ENCODE peak calls at places on chromosomes 1 and 21, in six cellular contexts. M is SK-N-SH, L is K562, V is H1, P is GM12878, U is HepG2. C is an unnamed sample.
A peak's percentile ranks its signal among the peaks of the same experiment; 100 is the strongest.

GRCh38 chr21:31397939-31398338 is 53.9 kb upstream of the TIAM1 start:
- DNase-seq in M (peak; percentile 46), L (no peak), V (no peak), P (no peak), U (no peak), C (no peak)

GRCh38 chr1:20533635-20534034 is 18.7 kb upstream of the FAM43B start:
- DNase-seq in M (no peak), L (no peak), V (no peak), P (no peak), U (no peak), C (no peak)

GRCh38 chr21:46354518-46354917 is 30.6 kb downstream of the PCNT start:
- DNase-seq in M (no peak), L (no peak), V (no peak), P (no peak), U (no peak), C (no peak)

GRCh38 chr1:61013189-61013952 is 69.0 kb upstream of the NFIA start:
- DNase-seq in M (peak; percentile 49), L (peak; percentile 79), V (peak; percentile 41), P (no peak), U (no peak), C (no peak)

GRCh38 chr1:82485591-82486369 is 685.0 kb downstream of the ADGRL2 start:
- DNase-seq in M (no peak), L (no peak), V (peak; percentile 48), P (no peak), U (no peak), C (no peak)

GRCh38 chr1:24696756-24697330 is 48.4 kb upstream of the CLIC4 start:
- DNase-seq in M (no peak), L (no peak), V (no peak), P (no peak), U (no peak), C (no peak)

GRCh38 chr1:31258581-31258980 is 18.9 kb upstream of the NKAIN1 start:
- DNase-seq in M (no peak), L (no peak), V (no peak), P (no peak), U (no peak), C (no peak)

GRCh38 chr1:57724535-57724934 is 300.7 kb upstream of the DAB1 start:
- DNase-seq in M (no peak), L (no peak), V (no peak), P (no peak), U (no peak), C (no peak)

GRCh38 chr1:8303141-8303540 is 14.8 kb upstream of the SLC45A1 start:
- DNase-seq in M (no peak), L (no peak), V (no peak), P (no peak), U (no peak), C (no peak)

GRCh38 chr1:6969762-6970161 is 184.5 kb downstream of the CAMTA1 start:
- DNase-seq in M (no peak), L (no peak), V (no peak), P (no peak), U (no peak), C (no peak)

GRCh38 chr1:75092141-75092540 is 42.0 kb upstream of the LHX8 start:
- DNase-seq in M (no peak), L (no peak), V (no peak), P (no peak), U (no peak), C (no peak)

GRCh38 chr1:116346943-116347673 is 25.9 kb upstream of the ATP1A1 start:
- DNase-seq in M (no peak), L (no peak), V (no peak), P (no peak), U (no peak), C (no peak)

GRCh38 chr1:169585184-169585583 is 1.1 kb downstream of the F5 start:
- DNase-seq in M (no peak), L (no peak), V (no peak), P (no peak), U (no peak), C (no peak)

GRCh38 chr1:38114231-38114630 is 67.6 kb upstream of the POU3F1 start:
- DNase-seq in M (no peak), L (no peak), V (no peak), P (no peak), U (no peak), C (no peak)

GRCh38 chr1:8889103-8889846 is 10.8 kb upstream of the ENO1 start:
- DNase-seq in M (peak; percentile 32), L (no peak), V (no peak), P (no peak), U (no peak), C (no peak)

GRCh38 chr1:80375662-80376061 is 1369.1 kb upstream of the ADGRL4 start:
- DNase-seq in M (no peak), L (no peak), V (no peak), P (no peak), U (no peak), C (no peak)

GRCh38 chr21:44867999-44868700 is 5.3 kb downstream of the PTTG1IP start:
- DNase-seq in M (no peak), L (no peak), V (no peak), P (no peak), U (no peak), C (no peak)

GRCh38 chr1:11052839-11053757 is 6.1 kb upstream of the MASP2 start:
- DNase-seq in M (peak; percentile 88), L (peak; percentile 66), V (peak; percentile 78), P (no peak), U (no peak), C (peak; percentile 33)

GRCh38 chr1:180358649-180359048 is 128.6 kb downstream of the LHX4 start:
- DNase-seq in M (peak; percentile 59), L (no peak), V (no peak), P (no peak), U (no peak), C (no peak)

GRCh38 chr1:165795894-165796293 is 27.2 kb upstream of the TMCO1 start:
- DNase-seq in M (no peak), L (no peak), V (no peak), P (no peak), U (no peak), C (no peak)

GRCh38 chr1:165793951-165794350 is 25.3 kb upstream of the TMCO1 start:
- DNase-seq in M (no peak), L (no peak), V (no peak), P (no peak), U (no peak), C (no peak)

DNA sequence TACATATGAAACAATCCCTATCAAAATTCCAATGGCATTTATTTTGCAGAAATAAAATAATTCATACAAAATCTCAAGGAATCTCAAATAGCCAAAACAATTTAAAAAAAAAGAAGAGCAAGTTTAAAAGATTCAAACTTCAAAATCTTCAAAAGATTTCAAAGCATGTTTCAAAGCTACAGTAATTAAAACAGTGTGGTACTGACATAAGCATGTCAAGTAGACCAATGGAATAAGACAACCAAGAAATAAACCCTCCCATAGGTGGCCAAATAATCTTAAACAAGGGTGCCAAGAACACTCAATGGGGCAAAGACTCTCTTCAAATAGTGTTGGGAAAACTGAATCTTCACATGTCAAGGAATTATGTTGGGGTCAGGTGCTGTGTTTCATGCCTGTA is 28.0 kb upstream of the UCK2 start:
- DNase-seq in M (no peak), L (no peak), V (no peak), P (no peak), U (no peak), C (no peak)
- TF ChIP-seq GABPA in M (no peak), L (no peak), V (no peak), P (no peak), U (no peak), C (no peak)

GRCh38 chr1:220810963-220811362 is 24.2 kb downstream of the MTARC1 start:
- DNase-seq in M (no peak), L (no peak), V (no peak), P (no peak), U (no peak), C (no peak)
- TF ChIP-seq GABPA in M (no peak), L (no peak), V (no peak), P (no peak), U (no peak), C (no peak)

DNA sequence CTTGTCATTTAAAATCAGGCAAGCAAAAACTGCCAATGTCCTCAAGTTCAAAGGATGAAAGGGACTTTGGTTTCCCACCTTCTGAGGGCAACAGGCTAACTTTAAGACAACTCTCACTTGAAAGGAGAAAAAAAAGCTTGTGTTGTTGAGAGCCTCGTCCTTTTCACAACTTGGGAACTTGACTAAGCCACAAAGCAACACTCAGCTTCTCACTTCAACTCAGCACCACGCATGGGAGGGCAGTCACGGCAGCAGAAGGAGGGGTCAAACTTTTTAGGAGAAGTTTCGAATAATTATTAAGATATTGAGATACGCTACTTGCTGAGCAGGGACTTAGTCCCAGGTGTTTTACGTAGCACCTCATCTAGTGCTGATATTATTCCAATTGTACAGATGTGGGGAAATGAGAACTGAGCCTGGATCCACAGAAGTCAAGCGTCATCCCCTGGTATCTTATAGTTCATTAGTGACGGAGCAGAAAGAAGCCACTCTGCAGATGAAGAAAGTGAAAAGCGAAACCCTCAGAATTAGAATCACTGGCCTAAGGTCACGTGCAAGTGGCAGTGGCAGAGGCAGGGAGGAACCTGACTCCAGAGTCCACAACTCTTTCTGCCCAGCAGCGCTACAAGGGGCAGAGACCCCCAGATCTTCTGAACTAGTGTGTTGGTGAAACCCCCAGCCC is 83.6 kb downstream of the JAK1 start:
- DNase-seq in M (no peak), L (no peak), V (peak; percentile 33), P (no peak), U (no peak), C (no peak)
- TF ChIP-seq GABPA in M (no peak), L (no peak), V (no peak), P (no peak), U (no peak), C (no peak)

GRCh38 chr1:200139661-200140250 is 112.2 kb downstream of the NR5A2 start:
- DNase-seq in M (peak; percentile 62), L (peak; percentile 51), V (no peak), P (no peak), U (peak; percentile 61), C (peak; percentile 47)
- TF ChIP-seq GABPA in M (no peak), L (no peak), V (no peak), P (no peak), U (no peak), C (no peak)

DNA sequence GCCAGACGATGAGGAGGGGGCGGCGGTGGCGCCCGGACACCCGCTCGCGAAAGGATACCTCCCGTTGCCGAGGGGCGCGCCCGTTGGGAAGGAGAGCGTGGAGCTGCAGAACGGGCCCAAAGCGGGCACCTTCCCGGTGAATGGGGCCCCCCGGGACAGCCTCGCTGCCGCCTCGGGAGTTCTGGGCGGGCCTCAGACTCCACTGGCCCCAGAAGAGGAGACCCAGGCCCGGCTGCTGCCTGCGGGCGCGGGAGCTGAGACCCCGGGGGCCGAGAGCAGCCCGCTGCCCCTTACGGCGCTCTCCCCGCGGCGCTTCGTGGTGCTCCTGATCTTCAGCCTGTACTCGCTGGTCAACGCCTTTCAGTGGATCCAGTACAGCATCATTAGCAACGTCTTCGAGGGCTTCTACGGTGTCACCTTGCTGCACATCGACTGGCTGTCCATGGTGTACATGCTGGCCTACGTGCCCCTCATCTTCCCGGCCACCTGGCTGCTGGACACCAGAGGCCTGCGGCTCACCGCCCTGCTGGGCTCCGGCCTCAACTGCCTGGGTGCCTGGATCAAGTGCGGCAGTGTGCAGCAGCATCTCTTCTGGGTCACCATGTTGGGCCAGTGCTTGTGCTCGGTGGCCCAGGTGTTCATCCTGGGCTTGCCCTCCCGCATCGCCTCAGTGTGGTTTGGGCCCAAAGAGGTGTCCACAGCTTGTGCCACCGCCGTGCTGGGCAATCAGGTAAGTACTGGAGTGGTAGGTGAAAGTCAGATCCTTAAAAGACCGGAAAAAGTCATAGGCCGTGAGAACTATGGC is 588 bp downstream of the FLVCR1 start:
- DNase-seq in M (no peak), L (no peak), V (no peak), P (no peak), U (peak; percentile 18), C (no peak)
- TF ChIP-seq GABPA in M (no peak), L (no peak), V (no peak), P (no peak), U (no peak), C (no peak)

C was measured in HL-60.